ENCODE peak calls at places on chromosome 13, in nine cellular contexts. I is NB4, O is lower lobe of right lung, M is A673, C is thoracic aorta, T is AG04450, F is IMR-90, K is Peyer's patch, E is ascending aorta. A is an unnamed sample.
A peak's percentile ranks its signal among the peaks of the same experiment; 100 is the strongest.

GRCh38 chr13:31950121-31950810 is 81.3 kb upstream of the FRY start:
- DNase-seq in C (no peak), K (no peak), M (no peak), O (no peak), T (no peak), F (no peak), E (no peak), I (peak; percentile 35), A (no peak)

GRCh38 chr13:79445968-79446645 is 34.8 kb upstream of the NDFIP2 start:
- DNase-seq in E (no peak), K (no peak), O (no peak), T (no peak), C (no peak), F (no peak), M (no peak), I (no peak), A (no peak)

GRCh38 chr13:23205807-23206206 is 25.0 kb downstream of the SGCG start:
- DNase-seq in T (no peak), F (no peak), O (no peak), C (no peak), K (no peak), M (no peak), E (no peak), I (no peak), A (no peak)

GRCh38 chr13:75704194-75704941 is 68.2 kb downstream of the LMO7 start:
- DNase-seq in O (no peak), K (no peak), F (peak; percentile 85), C (no peak), I (no peak), M (no peak), T (peak; percentile 48), E (no peak), A (no peak)

GRCh38 chr13:84446972-84447700 is 564.9 kb upstream of the SLITRK1 start:
- DNase-seq in M (peak; percentile 7), O (peak; percentile 23), C (no peak), T (no peak), F (no peak), K (no peak), E (no peak), I (no peak), A (peak; percentile 92)

GRCh38 chr13:21901772-21902708 is 231.2 kb downstream of the FGF9 start:
- DNase-seq in K (peak; percentile 61), O (no peak), F (peak; percentile 4), I (no peak), T (no peak), C (no peak), E (no peak), M (no peak), A (no peak)

GRCh38 chr13:45162821-45163220 is 38.0 kb downstream of the KCTD4 start:
- DNase-seq in F (peak; percentile 95), C (no peak), I (no peak), E (no peak), T (peak; percentile 74), O (no peak), K (no peak), M (no peak), A (no peak)

GRCh38 chr13:103291693-103292572 is 225.7 kb upstream of the SLC10A2 start:
- DNase-seq in O (no peak), E (no peak), F (no peak), C (no peak), K (no peak), I (no peak), T (no peak), M (peak; percentile 70), A (no peak)

GRCh38 chr13:27770809-27771208 is 21.5 kb upstream of the GSX1 start:
- DNase-seq in T (no peak), I (peak; percentile 61), K (no peak), F (peak; percentile 13), E (no peak), C (no peak), M (peak; percentile 44), O (no peak), A (no peak)

GRCh38 chr13:33721719-33722118 is 96.2 kb upstream of the RFC3 start:
- DNase-seq in M (no peak), K (no peak), E (no peak), F (peak; percentile 62), I (no peak), C (no peak), O (no peak), T (no peak), A (no peak)

GRCh38 chr13:64470751-64471150 is 2759.4 kb downstream of the PCDH9 start:
- DNase-seq in E (no peak), T (no peak), O (no peak), I (no peak), C (no peak), K (no peak), M (no peak), F (no peak), A (no peak)

DNA sequence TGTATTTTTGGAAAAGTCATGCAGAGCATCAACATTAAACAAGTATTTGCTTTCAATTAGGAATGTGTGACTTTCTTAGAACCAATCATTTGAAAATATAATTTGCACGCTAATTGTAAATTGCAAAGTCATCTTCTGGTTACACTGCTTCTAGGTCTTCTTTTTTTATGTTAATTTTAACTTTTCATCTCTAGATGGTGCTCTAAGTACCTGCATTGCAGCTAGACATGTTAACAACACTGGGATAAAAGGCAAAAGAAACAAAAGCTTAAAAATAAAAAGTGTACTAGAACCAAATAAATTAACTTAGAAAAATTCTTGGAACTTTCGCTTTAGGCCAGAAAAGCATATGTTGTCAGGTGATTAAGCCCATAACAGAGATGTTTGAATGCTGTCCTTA is 2758.2 kb downstream of the PCDH9 start:
- DNase-seq in C (no peak), K (no peak), F (peak; percentile 60), T (peak; percentile 11), O (no peak), E (no peak), M (peak; percentile 75), I (peak; percentile 25), A (no peak)
- TF ChIP-seq CTCF in C (peak; percentile 35), K (no peak), F (peak; percentile 66), T (peak; percentile 67), O (no peak), E (peak; percentile 35), M (peak; percentile 64), I (no peak), A (peak; percentile 76)

GRCh38 chr13:40148103-40148502 is 492.6 kb downstream of the COG6 start:
- DNase-seq in C (no peak), O (no peak), I (no peak), K (no peak), M (no peak), F (no peak), T (no peak), E (no peak), A (no peak)

GRCh38 chr13:40143559-40143958 is 488.1 kb downstream of the COG6 start:
- DNase-seq in T (no peak), I (no peak), M (no peak), K (no peak), F (no peak), O (no peak), C (no peak), E (no peak), A (no peak)

GRCh38 chr13:40145139-40145538 is 489.7 kb downstream of the COG6 start:
- DNase-seq in K (no peak), C (no peak), M (no peak), T (no peak), I (no peak), E (no peak), O (no peak), F (no peak), A (no peak)

GRCh38 chr13:40146586-40147240 is 491.3 kb downstream of the COG6 start:
- DNase-seq in C (no peak), M (no peak), T (no peak), K (no peak), E (no peak), I (no peak), O (no peak), F (no peak), A (no peak)

DNA sequence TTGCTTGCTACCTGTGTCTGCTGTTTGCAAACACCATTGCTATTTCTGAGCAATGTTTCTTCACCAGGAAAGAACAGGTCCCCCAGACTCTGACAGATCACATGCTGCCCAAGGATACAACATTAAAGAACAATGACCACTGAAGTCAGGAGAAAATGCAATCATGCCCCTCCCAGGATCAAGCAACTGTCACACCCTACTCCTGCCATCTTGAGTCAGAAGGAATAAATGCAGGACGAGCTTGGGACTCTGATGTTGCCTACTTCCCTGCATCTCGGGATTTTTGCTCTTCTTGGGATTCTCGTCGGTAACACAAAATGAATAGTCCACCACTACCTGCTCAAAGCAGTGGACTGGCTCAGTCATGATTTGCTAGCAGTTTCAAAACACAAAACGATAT is 490.6 kb downstream of the COG6 start:
- DNase-seq in T (no peak), M (peak; percentile 19), K (no peak), C (no peak), I (no peak), E (no peak), O (no peak), F (no peak), A (no peak)
- TF ChIP-seq CTCF in T (no peak), M (peak; percentile 30), K (no peak), C (no peak), I (no peak), E (no peak), O (no peak), F (no peak), A (no peak)

GRCh38 chr13:19998960-19999359 is 40.4 kb downstream of the ZMYM2 start:
- DNase-seq in I (no peak), C (no peak), O (no peak), F (no peak), K (no peak), E (no peak), T (no peak), M (no peak), A (no peak)
- TF ChIP-seq CTCF in I (no peak), C (no peak), O (no peak), F (no peak), K (no peak), E (no peak), T (no peak), M (no peak), A (no peak)

GRCh38 chr13:99526549-99526948 is 25.3 kb downstream of the TM9SF2 start:
- DNase-seq in M (no peak), F (no peak), I (no peak), C (no peak), K (no peak), T (no peak), E (no peak), O (no peak), A (no peak)
- TF ChIP-seq CTCF in M (no peak), F (no peak), I (no peak), C (no peak), K (no peak), T (no peak), E (no peak), O (no peak), A (no peak)

GRCh38 chr13:20128459-20128927 is 32.4 kb downstream of the GJA3 start:
- DNase-seq in E (no peak), M (no peak), K (no peak), T (no peak), C (no peak), F (no peak), I (peak; percentile 29), O (no peak), A (no peak)
- TF ChIP-seq CTCF in E (peak; percentile 40), M (peak; percentile 36), K (peak; percentile 46), T (peak; percentile 18), C (no peak), F (no peak), I (no peak), O (peak; percentile 36), A (peak; percentile 46)